ENCODE peak calls at places on chromosomes 1 and 21, in nine cellular contexts. F, S, C, J, I, M, H, Y and R are unnamed samples.

GRCh38 chr1:20731057-20731991 is 1.2 kb downstream of the SH2D5 start:
- DNase-seq in F (peak; percentile 26), S (no peak), C (peak; percentile 84), J (no peak), I (no peak), M (peak; percentile 14), H (no peak), Y (no peak), R (no peak)

GRCh38 chr1:152164542-152165136 is 5.6 kb upstream of the RPTN start:
- DNase-seq in F (no peak), S (no peak), C (no peak), J (peak; percentile 15), I (no peak), M (no peak), H (peak; percentile 31), Y (no peak), R (no peak)

GRCh38 chr21:22352088-22352487 is 1353.9 kb downstream of the NCAM2 start:
- DNase-seq in F (no peak), S (no peak), C (no peak), J (no peak), I (no peak), M (no peak), H (no peak), Y (no peak), R (no peak)

GRCh38 chr1:43554444-43554992 is 23.8 kb downstream of the PTPRF start:
- DNase-seq in F (peak; percentile 43), S (no peak), C (no peak), J (peak; percentile 49), I (no peak), M (peak; percentile 60), H (no peak), Y (peak; percentile 62), R (no peak)

GRCh38 chr1:201819346-201819745 is 9.6 kb upstream of the IPO9 start:
- DNase-seq in F (no peak), S (no peak), C (no peak), J (no peak), I (no peak), M (no peak), H (no peak), Y (no peak), R (no peak)

GRCh38 chr1:201119206-201119814 is 7.1 kb upstream of the CACNA1S start:
- DNase-seq in F (peak; percentile 52), S (peak; percentile 32), C (no peak), J (peak; percentile 60), I (peak; percentile 56), M (peak; percentile 67), H (peak; percentile 27), Y (peak; percentile 56), R (peak; percentile 75)

GRCh38 chr1:6594977-6595740 is 7.5 kb downstream of the KLHL21 start:
- DNase-seq in F (no peak), S (no peak), C (no peak), J (no peak), I (no peak), M (no peak), H (no peak), Y (no peak), R (no peak)

GRCh38 chr21:46627726-46628125 is 7.7 kb upstream of the PRMT2 start:
- DNase-seq in F (no peak), S (no peak), C (no peak), J (no peak), I (no peak), M (no peak), H (no peak), Y (no peak), R (no peak)

GRCh38 chr1:180382326-180383115 is 119.9 kb downstream of the ACBD6 start:
- DNase-seq in F (no peak), S (no peak), C (no peak), J (no peak), I (no peak), M (no peak), H (no peak), Y (peak; percentile 73), R (no peak)

GRCh38 chr1:214208525-214208924 is 72.4 kb upstream of the SMYD2 start:
- DNase-seq in F (no peak), S (no peak), C (no peak), J (no peak), I (no peak), M (no peak), H (no peak), Y (no peak), R (no peak)

GRCh38 chr1:22296701-22297591 is 154.0 kb upstream of the WNT4 start:
- DNase-seq in F (no peak), S (no peak), C (peak; percentile 79), J (no peak), I (no peak), M (no peak), H (no peak), Y (no peak), R (no peak)

GRCh38 chr1:227734546-227734857 is 600 bp downstream of the JMJD4 start:
- DNase-seq in F (no peak), S (no peak), C (no peak), J (no peak), I (no peak), M (no peak), H (no peak), Y (no peak), R (no peak)

GRCh38 chr1:12757836-12758235 is 11.8 kb downstream of the CFAP107 start:
- DNase-seq in F (no peak), S (no peak), C (no peak), J (no peak), I (no peak), M (no peak), H (no peak), Y (no peak), R (no peak)

GRCh38 chr1:228185641-228185965 is 20.0 kb downstream of the IBA57 start:
- DNase-seq in F (no peak), S (no peak), C (peak; percentile 68), J (no peak), I (no peak), M (no peak), H (no peak), Y (no peak), R (no peak)

GRCh38 chr21:41504030-41504429 is 3.9 kb downstream of the TMPRSS2 start:
- DNase-seq in F (no peak), S (no peak), C (no peak), J (no peak), I (no peak), M (no peak), H (no peak), Y (no peak), R (no peak)

GRCh38 chr21:42636535-42636914 is 16.9 kb upstream of the PDE9A start:
- DNase-seq in F (no peak), S (no peak), C (no peak), J (no peak), I (no peak), M (no peak), H (no peak), Y (peak; percentile 89), R (no peak)